ENCODE peak calls at places on chromosomes 16 and 17, in nine cellular contexts. One of them, this sample, is unnamed.

GRCh38 chr17:40516581-40517285 is 15.3 kb upstream of the TNS4 start:
- DNase-seq in transverse colon: peak
- DNase-seq in pancreas: no peak
- DNase-seq in astrocyte of the spinal cord: peak
- DNase-seq in fibroblast of pulmonary artery: no peak
- DNase-seq in cardiac muscle cell: no peak
- DNase-seq in right lobe of liver: no peak
- DNase-seq in epithelial cell of proximal tubule: no peak
- DNase-seq in HCT116: peak
- DNase-seq in this sample: no peak

GRCh38 chr17:55314784-55315491 is 50.2 kb downstream of the HLF start:
- DNase-seq in transverse colon: no peak
- DNase-seq in astrocyte of the spinal cord: no peak
- DNase-seq in cardiac muscle cell: no peak
- DNase-seq in fibroblast of pulmonary artery: no peak
- DNase-seq in epithelial cell of proximal tubule: no peak
- DNase-seq in HCT116: no peak
- DNase-seq in pancreas: no peak
- DNase-seq in right lobe of liver: no peak
- DNase-seq in this sample: no peak

GRCh38 chr16:87086156-87086555 is 231.0 kb downstream of the C16orf95 start:
- DNase-seq in epithelial cell of proximal tubule: no peak
- DNase-seq in fibroblast of pulmonary artery: no peak
- DNase-seq in pancreas: no peak
- DNase-seq in right lobe of liver: no peak
- DNase-seq in HCT116: no peak
- DNase-seq in astrocyte of the spinal cord: peak
- DNase-seq in cardiac muscle cell: no peak
- DNase-seq in transverse colon: no peak
- DNase-seq in this sample: peak

GRCh38 chr17:42285346-42286050 is 2.8 kb upstream of the STAT5A start:
- DNase-seq in astrocyte of the spinal cord: no peak
- DNase-seq in transverse colon: no peak
- DNase-seq in cardiac muscle cell: no peak
- DNase-seq in HCT116: no peak
- DNase-seq in fibroblast of pulmonary artery: no peak
- DNase-seq in right lobe of liver: no peak
- DNase-seq in epithelial cell of proximal tubule: no peak
- DNase-seq in pancreas: no peak
- DNase-seq in this sample: no peak

GRCh38 chr16:80997139-80997798 is 9.4 kb downstream of the CMC2 start:
- DNase-seq in HCT116: no peak
- DNase-seq in pancreas: no peak
- DNase-seq in fibroblast of pulmonary artery: peak
- DNase-seq in epithelial cell of proximal tubule: peak
- DNase-seq in right lobe of liver: no peak
- DNase-seq in astrocyte of the spinal cord: no peak
- DNase-seq in transverse colon: no peak
- DNase-seq in cardiac muscle cell: no peak
- DNase-seq in this sample: peak

GRCh38 chr17:61897548-61898180 is 30.1 kb downstream of the INTS2 start:
- DNase-seq in epithelial cell of proximal tubule: no peak
- DNase-seq in pancreas: no peak
- DNase-seq in astrocyte of the spinal cord: no peak
- DNase-seq in cardiac muscle cell: no peak
- DNase-seq in transverse colon: no peak
- DNase-seq in right lobe of liver: no peak
- DNase-seq in HCT116: no peak
- DNase-seq in fibroblast of pulmonary artery: no peak
- DNase-seq in this sample: no peak

GRCh38 chr16:4239020-4239419 is 2.9 kb downstream of the SRL start:
- DNase-seq in epithelial cell of proximal tubule: no peak
- DNase-seq in cardiac muscle cell: no peak
- DNase-seq in pancreas: no peak
- DNase-seq in fibroblast of pulmonary artery: no peak
- DNase-seq in astrocyte of the spinal cord: no peak
- DNase-seq in transverse colon: no peak
- DNase-seq in right lobe of liver: no peak
- DNase-seq in HCT116: no peak
- DNase-seq in this sample: no peak

GRCh38 chr16:1707193-1707790 is 1.3 kb downstream of the MAPK8IP3 start:
- DNase-seq in cardiac muscle cell: peak
- DNase-seq in transverse colon: no peak
- DNase-seq in fibroblast of pulmonary artery: peak
- DNase-seq in right lobe of liver: no peak
- DNase-seq in astrocyte of the spinal cord: peak
- DNase-seq in epithelial cell of proximal tubule: no peak
- DNase-seq in pancreas: no peak
- DNase-seq in HCT116: no peak
- DNase-seq in this sample: peak

GRCh38 chr17:65085397-65085796 is 28.9 kb upstream of the GNA13 start:
- DNase-seq in transverse colon: no peak
- DNase-seq in cardiac muscle cell: no peak
- DNase-seq in fibroblast of pulmonary artery: no peak
- DNase-seq in HCT116: no peak
- DNase-seq in right lobe of liver: no peak
- DNase-seq in astrocyte of the spinal cord: no peak
- DNase-seq in epithelial cell of proximal tubule: no peak
- DNase-seq in pancreas: no peak
- DNase-seq in this sample: peak

GRCh38 chr17:5127910-5128309 is 12.1 kb downstream of the USP6 start:
- DNase-seq in cardiac muscle cell: no peak
- DNase-seq in right lobe of liver: no peak
- DNase-seq in astrocyte of the spinal cord: no peak
- DNase-seq in HCT116: no peak
- DNase-seq in transverse colon: no peak
- DNase-seq in pancreas: no peak
- DNase-seq in epithelial cell of proximal tubule: no peak
- DNase-seq in fibroblast of pulmonary artery: no peak
- DNase-seq in this sample: no peak

GRCh38 chr16:31093132-31093703 is 1.4 kb downstream of the VKORC1 start:
- DNase-seq in fibroblast of pulmonary artery: no peak
- DNase-seq in cardiac muscle cell: peak
- DNase-seq in pancreas: peak
- DNase-seq in HCT116: no peak
- DNase-seq in transverse colon: peak
- DNase-seq in right lobe of liver: peak
- DNase-seq in astrocyte of the spinal cord: peak
- DNase-seq in epithelial cell of proximal tubule: no peak
- DNase-seq in this sample: peak

GRCh38 chr16:88317619-88317977 is 65.2 kb upstream of the ZNF469 start:
- DNase-seq in HCT116: no peak
- DNase-seq in astrocyte of the spinal cord: no peak
- DNase-seq in cardiac muscle cell: no peak
- DNase-seq in epithelial cell of proximal tubule: no peak
- DNase-seq in transverse colon: no peak
- DNase-seq in fibroblast of pulmonary artery: peak
- DNase-seq in pancreas: no peak
- DNase-seq in right lobe of liver: peak
- DNase-seq in this sample: peak

GRCh38 chr16:55515110-55515509 is 6.2 kb downstream of the LPCAT2 start:
- DNase-seq in cardiac muscle cell: no peak
- DNase-seq in HCT116: no peak
- DNase-seq in right lobe of liver: no peak
- DNase-seq in fibroblast of pulmonary artery: no peak
- DNase-seq in transverse colon: no peak
- DNase-seq in epithelial cell of proximal tubule: no peak
- DNase-seq in pancreas: no peak
- DNase-seq in astrocyte of the spinal cord: no peak
- DNase-seq in this sample: no peak

GRCh38 chr17:78027121-78027520 is 68.6 kb downstream of the TNRC6C start:
- DNase-seq in right lobe of liver: no peak
- DNase-seq in HCT116: no peak
- DNase-seq in cardiac muscle cell: no peak
- DNase-seq in astrocyte of the spinal cord: no peak
- DNase-seq in epithelial cell of proximal tubule: no peak
- DNase-seq in pancreas: no peak
- DNase-seq in transverse colon: no peak
- DNase-seq in fibroblast of pulmonary artery: no peak
- DNase-seq in this sample: no peak

GRCh38 chr16:88941933-88942909 is 34.8 kb downstream of the CBFA2T3 start:
- DNase-seq in cardiac muscle cell: peak
- DNase-seq in pancreas: peak
- DNase-seq in HCT116: peak
- DNase-seq in astrocyte of the spinal cord: no peak
- DNase-seq in right lobe of liver: no peak
- DNase-seq in transverse colon: peak
- DNase-seq in epithelial cell of proximal tubule: no peak
- DNase-seq in fibroblast of pulmonary artery: peak
- DNase-seq in this sample: peak

GRCh38 chr16:27572711-27573110 is 22.8 kb downstream of the KATNIP start:
- DNase-seq in right lobe of liver: no peak
- DNase-seq in transverse colon: no peak
- DNase-seq in fibroblast of pulmonary artery: peak
- DNase-seq in cardiac muscle cell: no peak
- DNase-seq in astrocyte of the spinal cord: no peak
- DNase-seq in epithelial cell of proximal tubule: no peak
- DNase-seq in pancreas: no peak
- DNase-seq in HCT116: no peak
- DNase-seq in this sample: peak

GRCh38 chr16:54493594-54493993 is 207.0 kb upstream of the IRX3 start:
- DNase-seq in right lobe of liver: no peak
- DNase-seq in HCT116: no peak
- DNase-seq in cardiac muscle cell: no peak
- DNase-seq in fibroblast of pulmonary artery: peak
- DNase-seq in pancreas: no peak
- DNase-seq in transverse colon: no peak
- DNase-seq in epithelial cell of proximal tubule: no peak
- DNase-seq in astrocyte of the spinal cord: no peak
- DNase-seq in this sample: peak

DNA sequence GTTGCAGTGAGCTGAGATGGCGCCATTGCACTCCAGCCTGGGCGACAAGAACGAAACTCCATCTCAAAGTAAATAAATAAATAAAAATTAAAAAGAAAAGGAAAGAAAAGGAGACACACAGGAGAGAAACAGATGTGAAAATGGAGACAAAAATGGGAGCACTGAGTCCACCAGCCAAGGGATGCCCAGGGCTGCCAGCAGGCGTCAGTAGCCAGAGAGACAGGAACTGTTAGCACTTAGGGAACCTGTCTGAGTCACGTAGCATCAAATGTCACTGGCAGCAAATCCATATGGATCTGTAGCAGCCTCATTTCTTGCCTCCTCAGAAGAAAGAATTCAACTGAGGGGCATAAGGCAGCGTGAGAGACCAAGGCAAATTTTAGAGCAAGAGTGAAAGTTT is 79.7 kb downstream of the CYLD start:
- DNase-seq in astrocyte of the spinal cord: no peak
- DNase-seq in pancreas: no peak
- DNase-seq in epithelial cell of proximal tubule: no peak
- DNase-seq in transverse colon: no peak
- DNase-seq in HCT116: peak
- DNase-seq in cardiac muscle cell: no peak
- DNase-seq in right lobe of liver: no peak
- DNase-seq in fibroblast of pulmonary artery: no peak
- DNase-seq in this sample: no peak
- TF ChIP-seq CTCF in astrocyte of the spinal cord: peak
- TF ChIP-seq CTCF in pancreas: no peak
- TF ChIP-seq CTCF in epithelial cell of proximal tubule: peak
- TF ChIP-seq CTCF in transverse colon: no peak
- TF ChIP-seq CTCF in HCT116: no peak
- TF ChIP-seq CTCF in cardiac muscle cell: peak
- TF ChIP-seq CTCF in right lobe of liver: no peak
- TF ChIP-seq CTCF in fibroblast of pulmonary artery: no peak
- TF ChIP-seq CTCF in this sample: no peak

DNA sequence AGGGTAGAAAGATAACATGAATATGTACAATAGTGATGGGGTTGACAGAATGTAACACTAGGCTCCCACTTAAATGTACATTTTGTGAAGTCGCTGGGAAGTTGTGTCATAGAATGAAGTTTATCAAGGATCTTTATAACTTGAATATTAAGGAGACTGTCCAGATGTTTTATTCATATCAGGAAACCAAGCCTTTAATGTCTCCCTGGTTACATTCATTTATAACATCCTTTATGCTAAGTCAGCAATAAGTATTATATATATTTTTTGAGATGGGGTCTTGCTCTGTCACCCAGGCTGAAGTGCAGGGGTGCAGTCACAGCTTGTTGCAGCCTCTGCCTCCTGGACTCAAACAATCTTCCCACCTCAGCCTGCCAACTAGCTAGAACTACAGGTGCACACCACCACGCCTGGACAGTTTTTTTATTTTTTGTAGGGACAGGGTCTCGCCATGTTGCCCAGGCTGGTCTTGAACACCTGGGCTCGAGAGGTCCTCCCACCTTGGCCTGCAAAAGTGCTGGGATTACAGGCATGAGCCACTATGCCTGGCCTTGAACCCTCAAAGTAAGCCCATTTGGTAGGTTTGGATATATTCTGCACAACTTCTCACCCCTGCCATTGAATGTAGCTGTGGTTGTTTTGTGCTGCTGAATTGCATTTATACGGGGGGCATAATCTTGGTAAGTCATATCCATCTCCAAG is 14.1 kb downstream of the CLTC start:
- DNase-seq in right lobe of liver: no peak
- DNase-seq in cardiac muscle cell: no peak
- DNase-seq in epithelial cell of proximal tubule: no peak
- DNase-seq in astrocyte of the spinal cord: no peak
- DNase-seq in fibroblast of pulmonary artery: no peak
- DNase-seq in HCT116: no peak
- DNase-seq in transverse colon: no peak
- DNase-seq in pancreas: no peak
- DNase-seq in this sample: no peak
- H3K4me3 ChIP-seq in right lobe of liver: no peak
- H3K4me3 ChIP-seq in cardiac muscle cell: no peak
- H3K4me3 ChIP-seq in epithelial cell of proximal tubule: no peak
- H3K4me3 ChIP-seq in astrocyte of the spinal cord: no peak
- H3K4me3 ChIP-seq in fibroblast of pulmonary artery: no peak
- H3K4me3 ChIP-seq in HCT116: no peak
- H3K4me3 ChIP-seq in transverse colon: no peak
- H3K4me3 ChIP-seq in pancreas: no peak
- H3K4me3 ChIP-seq in this sample: no peak

DNA sequence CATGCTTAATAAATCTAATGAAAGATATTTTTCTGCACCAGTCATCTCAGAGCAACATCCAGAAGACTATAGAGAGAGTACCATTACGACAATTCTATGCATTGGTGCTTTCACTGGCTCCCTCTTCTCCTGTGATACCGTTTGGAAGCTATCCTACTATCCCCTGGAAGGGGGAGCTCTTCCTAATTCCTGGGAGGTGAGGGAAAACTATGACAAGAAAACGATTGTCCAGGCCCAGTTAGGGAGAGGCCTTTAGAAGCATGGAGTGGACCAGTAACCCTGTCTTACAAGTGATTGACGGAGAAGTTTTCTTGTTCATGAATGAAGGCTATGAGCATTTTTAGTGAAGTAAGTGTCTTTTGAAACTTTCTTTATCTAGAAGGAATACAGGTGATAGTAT is 150.2 kb downstream of the TANC2 start:
- DNase-seq in cardiac muscle cell: peak
- DNase-seq in fibroblast of pulmonary artery: no peak
- DNase-seq in pancreas: no peak
- DNase-seq in epithelial cell of proximal tubule: no peak
- DNase-seq in right lobe of liver: no peak
- DNase-seq in transverse colon: no peak
- DNase-seq in HCT116: no peak
- DNase-seq in astrocyte of the spinal cord: no peak
- DNase-seq in this sample: no peak
- TF ChIP-seq CTCF in cardiac muscle cell: peak
- TF ChIP-seq CTCF in fibroblast of pulmonary artery: peak
- TF ChIP-seq CTCF in pancreas: no peak
- TF ChIP-seq CTCF in epithelial cell of proximal tubule: peak
- TF ChIP-seq CTCF in right lobe of liver: no peak
- TF ChIP-seq CTCF in transverse colon: no peak
- TF ChIP-seq CTCF in HCT116: peak
- TF ChIP-seq CTCF in astrocyte of the spinal cord: no peak
- TF ChIP-seq CTCF in this sample: no peak

GRCh38 chr17:75654176-75654575 is 12.8 kb downstream of the RECQL5 start:
- DNase-seq in fibroblast of pulmonary artery: peak
- DNase-seq in astrocyte of the spinal cord: no peak
- DNase-seq in epithelial cell of proximal tubule: no peak
- DNase-seq in cardiac muscle cell: no peak
- DNase-seq in HCT116: no peak
- DNase-seq in pancreas: no peak
- DNase-seq in right lobe of liver: peak
- DNase-seq in transverse colon: no peak
- DNase-seq in this sample: peak
- H3K4me3 ChIP-seq in fibroblast of pulmonary artery: no peak
- H3K4me3 ChIP-seq in astrocyte of the spinal cord: no peak
- H3K4me3 ChIP-seq in epithelial cell of proximal tubule: no peak
- H3K4me3 ChIP-seq in cardiac muscle cell: no peak
- H3K4me3 ChIP-seq in HCT116: no peak
- H3K4me3 ChIP-seq in pancreas: no peak
- H3K4me3 ChIP-seq in right lobe of liver: no peak
- H3K4me3 ChIP-seq in transverse colon: no peak
- H3K4me3 ChIP-seq in this sample: no peak

This sample was measured in cardiac fibroblast.